ENCODE peak calls at places on chromosome 2, in nine cellular contexts. One of them, this sample, is unnamed.

GRCh38 chr2:101152195-101153076 is 1.3 kb upstream of the TBC1D8 start:
- DNase-seq in small intestine: peak; percentile 78
- DNase-seq in aorta: peak; percentile 78
- DNase-seq in body of pancreas: peak; percentile 45
- DNase-seq in breast epithelium: no peak
- DNase-seq in tibial nerve: peak; percentile 48
- DNase-seq in GM23248: peak; percentile 61
- DNase-seq in tibial artery: peak; percentile 42
- DNase-seq in bronchial epithelial cell: peak; percentile 67
- DNase-seq in this sample: peak; percentile 58

GRCh38 chr2:112869258-112869842 is 32.8 kb upstream of the IL1B start:
- DNase-seq in small intestine: peak; percentile 96
- DNase-seq in aorta: no peak
- DNase-seq in body of pancreas: peak; percentile 39
- DNase-seq in breast epithelium: peak; percentile 71
- DNase-seq in tibial nerve: peak; percentile 32
- DNase-seq in GM23248: peak; percentile 82
- DNase-seq in tibial artery: peak; percentile 49
- DNase-seq in bronchial epithelial cell: peak; percentile 95
- DNase-seq in this sample: peak; percentile 82

GRCh38 chr2:239813261-239814135 is 211.6 kb downstream of the NDUFA10 start:
- DNase-seq in small intestine: no peak
- DNase-seq in aorta: peak; percentile 75
- DNase-seq in body of pancreas: no peak
- DNase-seq in breast epithelium: peak; percentile 42
- DNase-seq in tibial nerve: no peak
- DNase-seq in GM23248: no peak
- DNase-seq in tibial artery: peak; percentile 36
- DNase-seq in bronchial epithelial cell: no peak
- DNase-seq in this sample: peak; percentile 41

GRCh38 chr2:184481862-184482261 is 116.5 kb upstream of the ZNF804A start:
- DNase-seq in small intestine: peak; percentile 53
- DNase-seq in aorta: no peak
- DNase-seq in body of pancreas: no peak
- DNase-seq in breast epithelium: no peak
- DNase-seq in tibial nerve: no peak
- DNase-seq in GM23248: no peak
- DNase-seq in tibial artery: no peak
- DNase-seq in bronchial epithelial cell: no peak
- DNase-seq in this sample: no peak

GRCh38 chr2:151007365-151007764 is 254.3 kb downstream of the RBM43 start:
- DNase-seq in small intestine: no peak
- DNase-seq in aorta: no peak
- DNase-seq in body of pancreas: no peak
- DNase-seq in breast epithelium: no peak
- DNase-seq in tibial nerve: no peak
- DNase-seq in GM23248: no peak
- DNase-seq in tibial artery: no peak
- DNase-seq in bronchial epithelial cell: no peak
- DNase-seq in this sample: peak; percentile 61

GRCh38 chr2:57906152-57906732 is 140.4 kb upstream of the VRK2 start:
- DNase-seq in small intestine: peak; percentile 31
- DNase-seq in aorta: no peak
- DNase-seq in body of pancreas: no peak
- DNase-seq in breast epithelium: no peak
- DNase-seq in tibial nerve: no peak
- DNase-seq in GM23248: peak; percentile 77
- DNase-seq in tibial artery: no peak
- DNase-seq in bronchial epithelial cell: peak; percentile 51
- DNase-seq in this sample: no peak

GRCh38 chr2:88239781-88240180 is 69.6 kb downstream of the THNSL2 start:
- DNase-seq in small intestine: peak; percentile 10
- DNase-seq in aorta: no peak
- DNase-seq in body of pancreas: no peak
- DNase-seq in breast epithelium: no peak
- DNase-seq in tibial nerve: no peak
- DNase-seq in GM23248: no peak
- DNase-seq in tibial artery: no peak
- DNase-seq in bronchial epithelial cell: no peak
- DNase-seq in this sample: no peak

GRCh38 chr2:143071185-143071876 is 57.9 kb upstream of the ARHGAP15 start:
- DNase-seq in small intestine: no peak
- DNase-seq in aorta: no peak
- DNase-seq in body of pancreas: no peak
- DNase-seq in breast epithelium: no peak
- DNase-seq in tibial nerve: no peak
- DNase-seq in GM23248: peak; percentile 19
- DNase-seq in tibial artery: no peak
- DNase-seq in bronchial epithelial cell: peak; percentile 97
- DNase-seq in this sample: no peak

GRCh38 chr2:102262218-102263129 is 48.9 kb upstream of the IL1RL1 start:
- DNase-seq in small intestine: no peak
- DNase-seq in aorta: no peak
- DNase-seq in body of pancreas: no peak
- DNase-seq in breast epithelium: no peak
- DNase-seq in tibial nerve: no peak
- DNase-seq in GM23248: no peak
- DNase-seq in tibial artery: no peak
- DNase-seq in bronchial epithelial cell: no peak
- DNase-seq in this sample: no peak

GRCh38 chr2:37877457-37878315 is 47.4 kb upstream of the RMDN2 start:
- DNase-seq in small intestine: peak; percentile 71
- DNase-seq in aorta: no peak
- DNase-seq in body of pancreas: no peak
- DNase-seq in breast epithelium: no peak
- DNase-seq in tibial nerve: peak; percentile 68
- DNase-seq in GM23248: peak; percentile 79
- DNase-seq in tibial artery: no peak
- DNase-seq in bronchial epithelial cell: peak; percentile 65
- DNase-seq in this sample: no peak

GRCh38 chr2:189577108-189577507 is 3.5 kb downstream of the SLC40A1 start:
- DNase-seq in small intestine: peak; percentile 39
- DNase-seq in aorta: no peak
- DNase-seq in body of pancreas: no peak
- DNase-seq in breast epithelium: no peak
- DNase-seq in tibial nerve: no peak
- DNase-seq in GM23248: no peak
- DNase-seq in tibial artery: no peak
- DNase-seq in bronchial epithelial cell: no peak
- DNase-seq in this sample: no peak

GRCh38 chr2:189576361-189576760 is 4.2 kb downstream of the SLC40A1 start:
- DNase-seq in small intestine: no peak
- DNase-seq in aorta: peak; percentile 72
- DNase-seq in body of pancreas: no peak
- DNase-seq in breast epithelium: no peak
- DNase-seq in tibial nerve: peak; percentile 49
- DNase-seq in GM23248: no peak
- DNase-seq in tibial artery: peak; percentile 77
- DNase-seq in bronchial epithelial cell: no peak
- DNase-seq in this sample: no peak

GRCh38 chr2:189570565-189570964 is 10.0 kb downstream of the SLC40A1 start:
- DNase-seq in small intestine: no peak
- DNase-seq in aorta: no peak
- DNase-seq in body of pancreas: no peak
- DNase-seq in breast epithelium: no peak
- DNase-seq in tibial nerve: no peak
- DNase-seq in GM23248: peak; percentile 63
- DNase-seq in tibial artery: no peak
- DNase-seq in bronchial epithelial cell: peak; percentile 43
- DNase-seq in this sample: no peak

GRCh38 chr2:189578272-189578671 is 2.3 kb downstream of the SLC40A1 start:
- DNase-seq in small intestine: peak; percentile 42
- DNase-seq in aorta: no peak
- DNase-seq in body of pancreas: no peak
- DNase-seq in breast epithelium: no peak
- DNase-seq in tibial nerve: no peak
- DNase-seq in GM23248: no peak
- DNase-seq in tibial artery: no peak
- DNase-seq in bronchial epithelial cell: no peak
- DNase-seq in this sample: no peak

GRCh38 chr2:189574793-189575475 is 5.7 kb downstream of the SLC40A1 start:
- DNase-seq in small intestine: peak; percentile 61
- DNase-seq in aorta: no peak
- DNase-seq in body of pancreas: no peak
- DNase-seq in breast epithelium: no peak
- DNase-seq in tibial nerve: no peak
- DNase-seq in GM23248: no peak
- DNase-seq in tibial artery: no peak
- DNase-seq in bronchial epithelial cell: no peak
- DNase-seq in this sample: no peak
- H3K27me3 ChIP-seq in small intestine: no peaks in the 10 kb centered on the region
- H3K27me3 ChIP-seq in aorta: no peaks in the 10 kb centered on the region
- H3K27me3 ChIP-seq in body of pancreas: no peaks in the 10 kb centered on the region
- H3K27me3 ChIP-seq in breast epithelium: no peaks in the 10 kb centered on the region
- H3K27me3 ChIP-seq in tibial nerve: no peaks in the 10 kb centered on the region
- H3K27me3 ChIP-seq in GM23248: peaks cover 9% of the 10 kb centered on the region
- H3K27me3 ChIP-seq in tibial artery: no peaks in the 10 kb centered on the region
- H3K27me3 ChIP-seq in bronchial epithelial cell: no peaks in the 10 kb centered on the region
- H3K27me3 ChIP-seq in this sample: no peaks in the 10 kb centered on the region

DNA sequence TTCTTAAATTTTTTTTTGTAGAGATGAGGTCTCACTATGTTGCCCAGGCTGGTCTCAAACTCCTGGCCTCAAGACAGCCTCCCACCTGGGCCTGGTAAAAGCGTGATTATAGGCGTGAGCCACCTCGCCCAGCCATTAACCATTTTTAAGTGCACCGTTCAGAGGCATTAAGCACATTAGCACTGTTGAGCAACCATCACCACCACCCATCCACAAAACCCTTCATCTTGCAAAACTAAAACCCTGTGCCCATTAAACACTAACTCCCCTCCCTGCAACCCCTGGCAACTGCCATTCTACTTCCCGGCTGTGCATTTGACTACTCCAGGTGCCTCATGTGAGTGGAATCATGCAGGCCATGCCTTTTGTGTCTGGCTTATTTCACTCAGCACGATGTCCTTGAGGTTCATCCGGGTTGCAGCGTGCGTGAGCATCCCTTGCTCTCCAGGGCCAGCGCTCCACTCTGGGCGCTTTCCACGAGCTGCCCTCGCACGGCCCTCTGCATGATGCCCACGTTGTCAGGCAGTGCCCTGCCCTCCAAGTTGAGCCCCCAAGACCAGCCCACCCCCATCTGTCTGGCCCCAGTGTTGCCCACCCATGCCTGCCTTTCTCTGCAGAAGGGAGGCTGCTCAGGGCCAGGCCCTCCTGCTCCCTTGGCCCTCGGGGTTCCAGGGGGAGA is 63.0 kb upstream of the GLI2 start:
- DNase-seq in small intestine: no peak
- DNase-seq in aorta: no peak
- DNase-seq in body of pancreas: no peak
- DNase-seq in breast epithelium: no peak
- DNase-seq in tibial nerve: no peak
- DNase-seq in GM23248: no peak
- DNase-seq in tibial artery: no peak
- DNase-seq in bronchial epithelial cell: no peak
- DNase-seq in this sample: no peak
- H3K27me3 ChIP-seq in small intestine: no peaks in the 10 kb centered on the region
- H3K27me3 ChIP-seq in aorta: no peaks in the 10 kb centered on the region
- H3K27me3 ChIP-seq in body of pancreas: no peaks in the 10 kb centered on the region
- H3K27me3 ChIP-seq in breast epithelium: no peaks in the 10 kb centered on the region
- H3K27me3 ChIP-seq in tibial nerve: peaks cover 25% of the 10 kb centered on the region
- H3K27me3 ChIP-seq in GM23248: no peaks in the 10 kb centered on the region
- H3K27me3 ChIP-seq in tibial artery: peaks cover 69% of the 10 kb centered on the region
- H3K27me3 ChIP-seq in bronchial epithelial cell: peaks cover 2% of the 10 kb centered on the region
- H3K27me3 ChIP-seq in this sample: no peaks in the 10 kb centered on the region

GRCh38 chr2:235200216-235200615 is 248.4 kb downstream of the SH3BP4 start:
- DNase-seq in small intestine: no peak
- DNase-seq in aorta: no peak
- DNase-seq in body of pancreas: no peak
- DNase-seq in breast epithelium: no peak
- DNase-seq in tibial nerve: no peak
- DNase-seq in GM23248: no peak
- DNase-seq in tibial artery: no peak
- DNase-seq in bronchial epithelial cell: no peak
- DNase-seq in this sample: no peak
- H3K27me3 ChIP-seq in small intestine: no peaks in the 10 kb centered on the region
- H3K27me3 ChIP-seq in aorta: no peaks in the 10 kb centered on the region
- H3K27me3 ChIP-seq in body of pancreas: no peaks in the 10 kb centered on the region
- H3K27me3 ChIP-seq in breast epithelium: no peaks in the 10 kb centered on the region
- H3K27me3 ChIP-seq in tibial nerve: no peaks in the 10 kb centered on the region
- H3K27me3 ChIP-seq in GM23248: no peaks in the 10 kb centered on the region
- H3K27me3 ChIP-seq in tibial artery: peaks cover 3% of the 10 kb centered on the region
- H3K27me3 ChIP-seq in bronchial epithelial cell: no peaks in the 10 kb centered on the region
- H3K27me3 ChIP-seq in this sample: no peaks in the 10 kb centered on the region

GRCh38 chr2:203650860-203651613 is 55.4 kb upstream of the CD28 start:
- DNase-seq in small intestine: peak; percentile 97
- DNase-seq in aorta: no peak
- DNase-seq in body of pancreas: peak; percentile 49
- DNase-seq in breast epithelium: no peak
- DNase-seq in tibial nerve: peak; percentile 61
- DNase-seq in GM23248: peak; percentile 82
- DNase-seq in tibial artery: no peak
- DNase-seq in bronchial epithelial cell: peak; percentile 73
- DNase-seq in this sample: no peak
- H3K27me3 ChIP-seq in small intestine: no peaks in the 10 kb centered on the region
- H3K27me3 ChIP-seq in aorta: no peaks in the 10 kb centered on the region
- H3K27me3 ChIP-seq in body of pancreas: no peaks in the 10 kb centered on the region
- H3K27me3 ChIP-seq in breast epithelium: no peaks in the 10 kb centered on the region
- H3K27me3 ChIP-seq in tibial nerve: no peaks in the 10 kb centered on the region
- H3K27me3 ChIP-seq in GM23248: no peaks in the 10 kb centered on the region
- H3K27me3 ChIP-seq in tibial artery: no peaks in the 10 kb centered on the region
- H3K27me3 ChIP-seq in bronchial epithelial cell: no peaks in the 10 kb centered on the region
- H3K27me3 ChIP-seq in this sample: no peaks in the 10 kb centered on the region

GRCh38 chr2:222307978-222308479 is 9.2 kb upstream of the PAX3 start:
- DNase-seq in small intestine: no peak
- DNase-seq in aorta: no peak
- DNase-seq in body of pancreas: no peak
- DNase-seq in breast epithelium: no peak
- DNase-seq in tibial nerve: no peak
- DNase-seq in GM23248: no peak
- DNase-seq in tibial artery: no peak
- DNase-seq in bronchial epithelial cell: no peak
- DNase-seq in this sample: no peak

GRCh38 chr2:222306393-222307137 is 7.8 kb upstream of the PAX3 start:
- DNase-seq in small intestine: no peak
- DNase-seq in aorta: no peak
- DNase-seq in body of pancreas: peak; percentile 10
- DNase-seq in breast epithelium: no peak
- DNase-seq in tibial nerve: no peak
- DNase-seq in GM23248: no peak
- DNase-seq in tibial artery: no peak
- DNase-seq in bronchial epithelial cell: no peak
- DNase-seq in this sample: no peak

GRCh38 chr2:222305510-222306392 is 7.0 kb upstream of the PAX3 start:
- DNase-seq in small intestine: peak; percentile 59
- DNase-seq in aorta: peak; percentile 77
- DNase-seq in body of pancreas: peak; percentile 16
- DNase-seq in breast epithelium: no peak
- DNase-seq in tibial nerve: no peak
- DNase-seq in GM23248: peak; percentile 37
- DNase-seq in tibial artery: no peak
- DNase-seq in bronchial epithelial cell: no peak
- DNase-seq in this sample: no peak

GRCh38 chr2:222309361-222309760 is 10.6 kb upstream of the PAX3 start:
- DNase-seq in small intestine: no peak
- DNase-seq in aorta: no peak
- DNase-seq in body of pancreas: no peak
- DNase-seq in breast epithelium: no peak
- DNase-seq in tibial nerve: no peak
- DNase-seq in GM23248: no peak
- DNase-seq in tibial artery: no peak
- DNase-seq in bronchial epithelial cell: no peak
- DNase-seq in this sample: no peak

GRCh38 chr2:222307138-222307756 is 8.4 kb upstream of the PAX3 start:
- DNase-seq in small intestine: peak; percentile 57
- DNase-seq in aorta: no peak
- DNase-seq in body of pancreas: peak; percentile 10
- DNase-seq in breast epithelium: no peak
- DNase-seq in tibial nerve: no peak
- DNase-seq in GM23248: no peak
- DNase-seq in tibial artery: no peak
- DNase-seq in bronchial epithelial cell: no peak
- DNase-seq in this sample: no peak
- H3K27me3 ChIP-seq in small intestine: peaks cover 6% of the 10 kb centered on the region
- H3K27me3 ChIP-seq in aorta: no peaks in the 10 kb centered on the region
- H3K27me3 ChIP-seq in body of pancreas: peaks cover 7% of the 10 kb centered on the region
- H3K27me3 ChIP-seq in breast epithelium: peaks cover 2% of the 10 kb centered on the region
- H3K27me3 ChIP-seq in tibial nerve: peaks cover 100% of the 10 kb centered on the region
- H3K27me3 ChIP-seq in GM23248: peaks cover 100% of the 10 kb centered on the region
- H3K27me3 ChIP-seq in tibial artery: peaks cover 98% of the 10 kb centered on the region
- H3K27me3 ChIP-seq in bronchial epithelial cell: peaks cover 92% of the 10 kb centered on the region
- H3K27me3 ChIP-seq in this sample: no peaks in the 10 kb centered on the region

This sample was measured in right cardiac atrium.